ENCODE peak calls at places on chromosomes 6 and 20, in eight cellular contexts. S is stimulated activated CD4-positive, alpha-beta T cell treated with anti-CD3 and anti-CD28 coated beads, Interleukin-1b, Interleukin-23, amount 100 ng/mL, for 1 hour; X is cardiac fibroblast; N is testis; C is RPMI7951; Q is anterior cingulate cortex; I is fibroblast of mammary gland; A is fibroblast of pulmonary artery. Y is an unnamed sample.

GRCh38 chr6:158793432-158793831 is 25.7 kb downstream of the EZR start:
- DNase-seq in Q (no peak), C (peak), N (no peak), S (no peak), I (peak), X (peak), A (peak), Y (peak)

GRCh38 chr6:141848029-141848890 is 284.5 kb upstream of the GJE1 start:
- DNase-seq in X (no peak), A (no peak), I (no peak), C (no peak), Q (no peak), N (no peak), S (no peak), Y (peak)

GRCh38 chr6:162119349-162119748 is 608.2 kb downstream of the PRKN start:
- DNase-seq in S (no peak), N (peak), A (peak), Q (no peak), C (peak), X (peak), I (peak), Y (peak)

GRCh38 chr20:63498950-63499332 is at the start of gene EEF1A2:
- DNase-seq in S (no peak), C (no peak), Q (peak), X (no peak), A (no peak), N (no peak), I (no peak), Y (no peak)

GRCh38 chr6:18389479-18389878 is 2.3 kb downstream of the RNF144B start:
- DNase-seq in I (peak), X (no peak), A (no peak), C (no peak), S (no peak), N (no peak), Q (no peak), Y (no peak)

GRCh38 chr20:34892671-34893070 is 16.3 kb downstream of the ACSS2 start:
- DNase-seq in X (no peak), S (no peak), Q (no peak), A (no peak), C (no peak), N (no peak), I (no peak), Y (no peak)

GRCh38 chr6:12296255-12296573 is 6.1 kb downstream of the EDN1 start:
- DNase-seq in C (peak), A (peak), N (no peak), Q (no peak), S (no peak), X (peak), I (peak), Y (peak)

GRCh38 chr20:11901127-11901526 is 16.6 kb upstream of the BTBD3 start:
- DNase-seq in Q (no peak), A (peak), S (no peak), C (peak), X (peak), I (peak), N (no peak), Y (peak)

GRCh38 chr6:134873500-134874388 is 76.2 kb downstream of the ALDH8A1 start:
- DNase-seq in S (no peak), Q (no peak), N (no peak), I (no peak), X (no peak), C (no peak), A (no peak), Y (no peak)

GRCh38 chr6:133749427-133749826 is 139.5 kb upstream of the TCF21 start:
- DNase-seq in Q (no peak), S (no peak), A (no peak), N (no peak), I (no peak), X (no peak), C (peak), Y (no peak)

GRCh38 chr6:34146801-34147592 is 1.1 kb upstream of the GRM4 start:
- DNase-seq in S (no peak), I (peak), X (peak), Q (no peak), C (peak), A (peak), N (no peak), Y (no peak)

GRCh38 chr6:87851674-87852260 is 149.7 kb upstream of the AKIRIN2 start:
- DNase-seq in X (no peak), S (no peak), I (no peak), N (no peak), C (no peak), Q (no peak), A (no peak), Y (no peak)

GRCh38 chr6:166515072-166515810 is 71.2 kb downstream of the RAMACL start:
- DNase-seq in S (peak), X (peak), I (peak), C (peak), A (peak), N (no peak), Q (no peak), Y (peak)

GRCh38 chr20:60968853-60969720 is 283.0 kb upstream of the CDH4 start:
- DNase-seq in I (no peak), C (no peak), S (no peak), A (no peak), X (no peak), N (no peak), Q (no peak), Y (no peak)

GRCh38 chr6:34414999-34415858 is 10.6 kb downstream of the RPS10 start:
- DNase-seq in I (peak), A (peak), C (peak), N (peak), X (peak), S (no peak), Q (peak), Y (peak)

GRCh38 chr20:10581823-10582222 is 92.0 kb downstream of the JAG1 start:
- DNase-seq in I (peak), Q (no peak), C (peak), N (no peak), A (peak), S (no peak), X (peak), Y (peak)

GRCh38 chr6:127198549-127198948 is 68.1 kb upstream of the RNF146 start:
- DNase-seq in A (peak), S (no peak), I (peak), X (peak), Q (no peak), C (no peak), N (no peak), Y (no peak)

GRCh38 chr6:36615018-36615761 is 21.0 kb downstream of the SRSF3 start:
- DNase-seq in S (no peak), A (peak), I (peak), X (peak), N (peak), Q (no peak), C (peak), Y (peak)

Y was measured in A172.